ENCODE peak calls at places on chromosomes 5 and 9, in eight cellular contexts. R is tibial nerve; S is CD4-positive, CD25-positive, alpha-beta regulatory T cell; Q is A549; J is colonic mucosa; O is K562; D is mucosa of descending colon; L is stomach. B is an unnamed sample.

GRCh38 chr5:82351754-82352145 is 73.6 kb upstream of the RPS23 start:
- DNase-seq in R (no peak), S (peak; percentile 49), Q (peak; percentile 55), J (no peak), O (peak; percentile 62), D (no peak), L (no peak), B (no peak)

GRCh38 chr9:108040783-108041182 is 551.2 kb upstream of the KLF4 start:
- DNase-seq in R (no peak), S (no peak), Q (no peak), J (no peak), O (peak; percentile 20), D (no peak), L (peak; percentile 38), B (no peak)

GRCh38 chr9:75235632-75236031 is 147.3 kb downstream of the OSTF1 start:
- DNase-seq in R (no peak), S (peak; percentile 3), Q (no peak), J (no peak), O (no peak), D (no peak), L (peak; percentile 48), B (no peak)

GRCh38 chr5:170293273-170293672 is 4.3 kb downstream of the LCP2 start:
- DNase-seq in R (no peak), S (peak; percentile 34), Q (no peak), J (peak; percentile 59), O (no peak), D (peak; percentile 59), L (no peak), B (no peak)

GRCh38 chr5:154598021-154598420 is 120.0 kb upstream of the HAND1 start:
- DNase-seq in R (no peak), S (no peak), Q (no peak), J (no peak), O (no peak), D (no peak), L (no peak), B (no peak)

GRCh38 chr9:37037744-37038640 is 3.9 kb upstream of the PAX5 start:
- DNase-seq in R (no peak), S (no peak), Q (no peak), J (no peak), O (no peak), D (no peak), L (no peak), B (peak; percentile 67)

GRCh38 chr5:159913481-159913880 is 2.8 kb upstream of the ADRA1B start:
- DNase-seq in R (no peak), S (no peak), Q (no peak), J (no peak), O (no peak), D (no peak), L (no peak), B (no peak)

GRCh38 chr5:118723021-118723338 is 265.4 kb downstream of the DTWD2 start:
- DNase-seq in R (no peak), S (no peak), Q (no peak), J (no peak), O (no peak), D (no peak), L (no peak), B (no peak)

GRCh38 chr5:17056056-17056690 is 120.1 kb upstream of the MYO10 start:
- DNase-seq in R (no peak), S (no peak), Q (no peak), J (peak; percentile 39), O (no peak), D (no peak), L (no peak), B (no peak)

GRCh38 chr9:77276799-77277198 is 99.5 kb downstream of the VPS13A start:
- DNase-seq in R (no peak), S (no peak), Q (no peak), J (no peak), O (no peak), D (no peak), L (no peak), B (no peak)

GRCh38 chr9:123426406-123426805 is 70.4 kb downstream of the CRB2 start:
- DNase-seq in R (no peak), S (no peak), Q (no peak), J (no peak), O (no peak), D (no peak), L (peak; percentile 16), B (no peak)

GRCh38 chr9:70021026-70021571 is 22.5 kb upstream of the MAMDC2 start:
- DNase-seq in R (peak; percentile 67), S (no peak), Q (no peak), J (no peak), O (no peak), D (no peak), L (peak; percentile 35), B (no peak)

GRCh38 chr5:155651-156410 is 35.5 kb upstream of the LRRC14B start:
- DNase-seq in R (no peak), S (no peak), Q (no peak), J (peak; percentile 7), O (no peak), D (no peak), L (no peak), B (no peak)

GRCh38 chr5:76691470-76692273 is 24.3 kb upstream of the F2R start:
- DNase-seq in R (no peak), S (no peak), Q (no peak), J (no peak), O (no peak), D (no peak), L (no peak), B (no peak)

GRCh38 chr5:178788381-178789085 is 58.1 kb upstream of the ZNF354A start:
- DNase-seq in R (no peak), S (no peak), Q (no peak), J (no peak), O (no peak), D (no peak), L (no peak), B (no peak)
- H3K9me3 ChIP-seq in R (no peaks in the 10 kb centered on the region), S (no peaks in the 10 kb centered on the region), Q (peaks cover 28% of the 10 kb centered on the region), J (no peaks in the 10 kb centered on the region), O (no peaks in the 10 kb centered on the region), D (no peaks in the 10 kb centered on the region), L (no peaks in the 10 kb centered on the region), B (no peaks in the 10 kb centered on the region)

DNA sequence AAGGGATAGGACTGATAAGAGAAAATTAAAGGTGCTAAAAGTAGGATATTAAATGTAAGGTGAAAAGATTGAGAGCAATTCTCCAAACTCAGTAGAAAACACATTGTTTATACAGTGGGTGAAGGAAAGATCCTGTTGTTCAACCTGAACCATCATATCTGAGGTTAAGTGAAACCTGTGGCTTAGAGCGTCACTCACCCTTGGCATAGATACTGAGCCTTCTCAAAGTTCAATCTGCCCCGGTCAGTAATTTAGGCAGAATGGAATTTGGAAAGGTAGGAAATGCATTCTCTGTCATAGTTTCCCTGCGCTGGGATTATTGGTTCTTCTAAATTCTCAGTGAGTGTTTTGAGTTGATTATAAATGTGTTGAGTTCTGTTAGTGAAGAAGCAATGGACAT is 456.2 kb upstream of the NMUR2 start:
- DNase-seq in R (no peak), S (no peak), Q (no peak), J (no peak), O (no peak), D (no peak), L (no peak), B (no peak)
- H3K9me3 ChIP-seq in R (no peaks in the 10 kb centered on the region), S (no peaks in the 10 kb centered on the region), Q (no peaks in the 10 kb centered on the region), J (no peaks in the 10 kb centered on the region), O (no peaks in the 10 kb centered on the region), D (no peaks in the 10 kb centered on the region), L (no peaks in the 10 kb centered on the region), B (no peaks in the 10 kb centered on the region)

DNA sequence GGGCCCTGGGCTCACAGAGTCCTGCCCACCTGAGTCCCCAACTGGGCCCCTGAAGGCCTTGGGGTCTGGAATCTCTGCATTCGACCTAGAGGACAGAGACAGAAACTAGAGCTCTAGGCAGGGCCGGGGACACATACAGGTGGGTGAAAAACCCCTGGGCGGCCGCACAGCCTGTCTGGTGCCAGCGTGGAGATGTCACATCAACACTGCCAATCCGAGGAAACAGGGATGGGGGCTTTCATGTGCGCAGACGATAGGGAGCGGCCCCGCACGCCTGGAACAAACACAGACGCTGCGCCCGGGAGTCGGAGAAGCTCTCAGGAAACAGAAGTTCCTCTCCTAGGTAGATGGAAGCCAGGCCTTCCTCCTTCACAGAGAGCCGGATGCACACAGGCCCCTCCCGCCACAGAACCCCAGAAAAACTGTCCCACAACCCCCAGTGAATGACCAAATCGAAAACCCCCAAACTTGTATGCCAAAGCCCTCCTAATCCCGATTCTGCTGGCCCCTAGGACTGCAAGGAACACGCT is 1.8 kb downstream of the GRM6 start:
- DNase-seq in R (no peak), S (no peak), Q (no peak), J (no peak), O (no peak), D (no peak), L (no peak), B (no peak)
- H3K9me3 ChIP-seq in R (no peaks in the 10 kb centered on the region), S (peaks cover 3% of the 10 kb centered on the region), Q (peaks cover 15% of the 10 kb centered on the region), J (no peaks in the 10 kb centered on the region), O (no peaks in the 10 kb centered on the region), D (peaks cover 32% of the 10 kb centered on the region), L (peaks cover 49% of the 10 kb centered on the region), B (peaks cover 12% of the 10 kb centered on the region)

GRCh38 chr9:35134920-35135319 is 19.3 kb upstream of the ATOSB start:
- DNase-seq in R (no peak), S (no peak), Q (no peak), J (no peak), O (no peak), D (no peak), L (no peak), B (no peak)

GRCh38 chr9:35142037-35142436 is 19.8 kb upstream of the UNC13B start:
- DNase-seq in R (no peak), S (no peak), Q (no peak), J (no peak), O (no peak), D (no peak), L (no peak), B (no peak)

GRCh38 chr9:35135988-35136387 is 20.3 kb upstream of the ATOSB start:
- DNase-seq in R (no peak), S (no peak), Q (no peak), J (no peak), O (no peak), D (no peak), L (no peak), B (no peak)

GRCh38 chr9:35136866-35137265 is 21.2 kb upstream of the ATOSB start:
- DNase-seq in R (no peak), S (no peak), Q (no peak), J (no peak), O (no peak), D (no peak), L (no peak), B (no peak)

DNA sequence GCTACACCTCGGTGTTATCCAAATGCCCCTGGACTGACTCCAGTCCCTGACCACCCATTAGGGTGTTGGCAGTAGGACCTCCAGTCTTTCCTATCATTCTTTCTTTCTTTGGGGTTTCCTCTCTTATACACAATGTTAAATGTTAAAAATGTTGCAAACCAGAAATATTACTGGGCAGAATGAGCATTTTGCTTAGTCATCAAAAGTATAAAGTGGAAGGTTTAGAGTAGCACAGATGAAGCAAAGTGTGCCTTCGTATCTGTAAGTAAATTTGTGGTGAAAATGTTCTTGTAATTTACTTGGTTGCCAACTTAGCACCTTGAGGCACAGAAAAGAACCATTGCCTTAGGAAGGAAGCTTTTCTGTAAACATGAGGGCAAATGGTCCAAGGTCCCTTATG is 21.7 kb upstream of the UNC13B start:
- DNase-seq in R (no peak), S (no peak), Q (no peak), J (no peak), O (no peak), D (no peak), L (no peak), B (no peak)
- H3K9me3 ChIP-seq in R (no peaks in the 10 kb centered on the region), S (peaks cover 3% of the 10 kb centered on the region), Q (peaks cover 50% of the 10 kb centered on the region), J (no peaks in the 10 kb centered on the region), O (peaks cover 7% of the 10 kb centered on the region), D (peaks cover 34% of the 10 kb centered on the region), L (peaks cover 13% of the 10 kb centered on the region), B (peaks cover 10% of the 10 kb centered on the region)

GRCh38 chr5:141319699-141320098 is 885 bp downstream of the TAF7 start:
- DNase-seq in R (no peak), S (no peak), Q (no peak), J (no peak), O (no peak), D (no peak), L (no peak), B (no peak)
- H3K9me3 ChIP-seq in R (peaks cover 16% of the 10 kb centered on the region), S (peaks cover 59% of the 10 kb centered on the region), Q (peaks cover 81% of the 10 kb centered on the region), J (peaks cover 14% of the 10 kb centered on the region), O (peaks cover 22% of the 10 kb centered on the region), D (peaks cover 68% of the 10 kb centered on the region), L (peaks cover 62% of the 10 kb centered on the region), B (peaks cover 45% of the 10 kb centered on the region)

B was measured in Peyer's patch.